ENCODE peak calls at places on chromosomes 2 and 18, in eight cellular contexts. B, A, J, G, N, E, H and S are unnamed samples.

GRCh38 chr2:148596033-148596432 is 48.5 kb upstream of the EPC2 start:
- DNase-seq in H (no peak), A (no peak), B (no peak), J (no peak), E (no peak), N (no peak), G (no peak), S (no peak)

GRCh38 chr2:69213832-69214231 is 173.2 kb downstream of the GFPT1 start:
- DNase-seq in A (no peak), G (no peak), E (no peak), B (no peak), J (no peak), N (no peak), H (no peak), S (no peak)

GRCh38 chr2:240624950-240625621 is at the start of gene GPR35:
- DNase-seq in A (peak; percentile 26), E (no peak), B (no peak), H (no peak), J (peak; percentile 63), G (peak; percentile 25), N (peak; percentile 2), S (no peak)

GRCh38 chr18:55245200-55245599 is 285.9 kb upstream of the CCDC68 start:
- DNase-seq in A (no peak), J (peak; percentile 37), H (no peak), N (no peak), E (no peak), G (no peak), B (no peak), S (no peak)

GRCh38 chr2:121220995-121221394 is 64.0 kb downstream of the TFCP2L1 start:
- DNase-seq in G (no peak), N (no peak), H (no peak), B (no peak), E (no peak), J (peak; percentile 8), A (peak; percentile 38), S (no peak)

GRCh38 chr2:237162959-237163358 is 77.3 kb downstream of the COPS8 start:
- DNase-seq in H (no peak), E (no peak), A (no peak), G (no peak), J (no peak), B (no peak), N (no peak), S (no peak)

GRCh38 chr18:33052886-33053285 is 280.1 kb upstream of the KLHL14 start:
- DNase-seq in N (no peak), A (no peak), J (no peak), E (no peak), G (no peak), H (no peak), B (no peak), S (no peak)

GRCh38 chr2:109473006-109473380 is 140.8 kb downstream of the SEPTIN10 start:
- DNase-seq in G (no peak), H (no peak), A (no peak), N (no peak), E (no peak), J (no peak), B (no peak), S (no peak)

GRCh38 chr2:138356178-138356577 is 145.4 kb upstream of the SPOPL start:
- DNase-seq in E (no peak), B (no peak), G (no peak), A (peak; percentile 2), J (peak; percentile 34), N (no peak), H (peak; percentile 4), S (no peak)

GRCh38 chr2:18740428-18740827 is 151.1 kb upstream of the NT5C1B start:
- DNase-seq in B (no peak), E (peak; percentile 16), A (no peak), J (peak; percentile 45), N (no peak), H (no peak), G (no peak), S (no peak)

GRCh38 chr2:71045841-71046495 is 22.5 kb upstream of the NAGK start:
- DNase-seq in G (no peak), H (no peak), B (no peak), A (no peak), E (no peak), J (no peak), N (no peak), S (no peak)

GRCh38 chr2:159890945-159891588 is 93.1 kb upstream of the CD302 start:
- DNase-seq in G (no peak), J (no peak), H (no peak), N (no peak), B (no peak), A (no peak), E (no peak), S (no peak)

GRCh38 chr2:165791811-165792454 is 2.1 kb downstream of the GALNT3 start:
- DNase-seq in H (no peak), E (no peak), A (no peak), B (no peak), J (peak; percentile 56), G (no peak), N (no peak), S (no peak)

DNA sequence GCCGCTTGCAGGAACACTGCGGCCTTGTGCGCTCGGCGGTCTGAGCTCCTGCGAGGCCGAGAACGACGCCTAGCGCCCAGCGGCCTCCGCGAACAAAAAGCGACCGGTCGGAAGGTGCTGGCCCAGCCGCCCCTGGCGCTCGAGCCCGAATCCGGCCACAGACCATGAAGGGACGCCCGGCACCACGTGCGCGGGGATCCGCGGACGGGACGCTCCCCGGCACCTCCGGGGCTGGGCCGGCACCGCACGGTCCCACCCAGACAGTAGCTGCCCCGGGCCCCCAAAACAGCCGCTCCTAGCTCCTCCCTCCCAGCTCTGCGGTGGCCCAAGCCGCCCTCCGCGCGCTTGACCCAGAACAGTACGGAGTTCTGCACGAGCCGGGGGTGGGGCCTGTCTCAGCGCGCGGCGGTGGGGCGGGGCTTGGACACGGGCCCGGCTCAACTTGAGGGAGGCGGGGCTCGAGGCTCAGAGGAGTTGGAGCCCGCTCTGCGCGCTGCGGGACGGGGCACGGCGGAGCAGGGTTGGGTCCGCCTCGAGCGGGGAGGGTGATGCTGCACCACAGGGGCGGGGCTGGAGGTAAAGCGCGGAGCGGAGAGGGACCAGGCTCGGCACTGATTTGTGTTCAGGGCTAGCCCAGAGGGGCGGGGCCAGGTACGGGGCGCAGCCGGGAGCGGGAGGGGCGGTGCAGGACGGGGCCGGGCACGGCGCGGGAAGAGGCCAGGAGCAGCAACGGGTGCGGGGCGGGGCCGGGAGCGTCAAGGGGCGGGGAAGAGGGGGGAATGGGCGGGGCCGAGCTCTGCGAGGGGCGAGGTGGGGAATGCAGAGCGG is 538 bp upstream of the IMPA2 start:
- DNase-seq in G (peak; percentile 95), N (peak; percentile 99), A (peak; percentile 98), J (peak; percentile 99), B (peak; percentile 99), E (peak; percentile 96), H (peak; percentile 94), S (no peak)
- TF ChIP-seq CTCF in G (no peak), N (no peak), A (no peak), J (no peak), B (no peak), E (peak; percentile 43), H (no peak), S (no peak)

GRCh38 chr18:48933578-48934399 is 17.0 kb downstream of the SMAD7 start:
- DNase-seq in E (peak; percentile 25), G (no peak), A (no peak), B (peak; percentile 73), N (peak; percentile 84), J (no peak), H (no peak), S (no peak)

GRCh38 chr18:48930926-48931325 is 19.8 kb downstream of the SMAD7 start:
- DNase-seq in H (no peak), N (no peak), A (no peak), E (no peak), J (no peak), B (no peak), G (no peak), S (no peak)

GRCh38 chr18:48931680-48932461 is 18.9 kb downstream of the SMAD7 start:
- DNase-seq in A (no peak), H (no peak), B (no peak), N (no peak), J (no peak), G (no peak), E (no peak), S (no peak)

GRCh38 chr18:48932822-48933510 is 17.8 kb downstream of the SMAD7 start:
- DNase-seq in G (no peak), H (no peak), J (peak; percentile 55), B (peak; percentile 77), E (peak; percentile 35), N (no peak), A (no peak), S (no peak)

GRCh38 chr18:48932462-48932818 is 18.3 kb downstream of the SMAD7 start:
- DNase-seq in A (no peak), G (no peak), N (no peak), B (no peak), J (no peak), E (no peak), H (no peak), S (no peak)
- H3K4me3 ChIP-seq in A (peak overlapping the region; percentile 27), G (peak overlapping the region; percentile 47), N (no peak overlapping the region), B (peak overlapping the region; percentile 50), J (no peak overlapping the region), E (no peak overlapping the region), H (no peak overlapping the region), S (no peak overlapping the region)

GRCh38 chr2:46226620-46227019 is 70.6 kb upstream of the EPAS1 start:
- DNase-seq in G (no peak), J (no peak), N (no peak), E (no peak), A (no peak), H (no peak), B (no peak), S (no peak)

GRCh38 chr2:46227674-46228289 is 69.4 kb upstream of the EPAS1 start:
- DNase-seq in J (no peak), E (no peak), H (no peak), N (no peak), A (no peak), G (no peak), B (no peak), S (no peak)

GRCh38 chr2:46225150-46225480 is 72.1 kb upstream of the EPAS1 start:
- DNase-seq in H (no peak), B (no peak), G (no peak), A (no peak), N (no peak), J (no peak), E (no peak), S (no peak)

GRCh38 chr2:46227022-46227421 is 70.2 kb upstream of the EPAS1 start:
- DNase-seq in N (no peak), A (no peak), E (no peak), B (no peak), G (no peak), H (no peak), J (no peak), S (no peak)

DNA sequence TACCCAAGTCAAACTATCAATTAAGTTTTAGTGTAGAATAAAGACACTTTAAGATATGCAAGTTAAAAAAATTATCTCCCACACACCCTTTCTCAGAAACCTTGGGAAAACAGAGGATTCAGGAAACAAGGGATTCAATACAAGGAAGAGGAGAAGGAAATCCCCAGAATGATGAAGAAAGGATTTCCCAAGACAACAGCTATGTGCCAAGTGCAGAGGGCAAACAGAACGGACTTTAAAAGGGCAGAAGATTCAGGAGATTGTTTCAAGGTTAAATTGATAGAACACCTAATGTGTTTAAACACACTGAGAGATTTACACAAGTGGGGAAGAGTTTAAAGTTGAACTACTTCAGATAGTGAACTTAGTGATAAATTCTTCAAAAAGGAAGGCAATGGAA is 71.5 kb upstream of the EPAS1 start:
- DNase-seq in H (no peak), G (no peak), E (no peak), J (no peak), B (no peak), A (no peak), N (no peak), S (no peak)
- TF ChIP-seq CTCF in H (no peak), G (no peak), E (no peak), J (no peak), B (no peak), A (no peak), N (no peak), S (no peak)

GRCh38 chr18:57439617-57439975 is 4.4 kb downstream of the ONECUT2 start:
- DNase-seq in J (no peak), B (no peak), H (no peak), G (no peak), N (no peak), E (no peak), A (no peak), S (no peak)
- H3K4me3 ChIP-seq in J (no peak overlapping the region), B (peak overlapping the region; percentile 25), H (no peak overlapping the region), G (no peak overlapping the region), N (no peak overlapping the region), E (no peak overlapping the region), A (no peak overlapping the region), S (no peak overlapping the region)